ENCODE peak calls at places on chromosomes 5 and 9, in ten cellular contexts. G is BJ, H is transverse colon, O is omental fat pad, W is spleen, C is upper lobe of right lung, L is cardiac fibroblast, X is endothelial cell, U is GM12878, D is GM12865. Q is an unnamed sample.

GRCh38 chr9:126482361-126483044 is 131.2 kb upstream of the LMX1B start:
- DNase-seq in G (no peak), H (no peak), O (no peak), W (peak; percentile 74), C (no peak), L (peak; percentile 20), X (peak; percentile 61), U (no peak), D (no peak), Q (no peak)

GRCh38 chr9:124809211-124809610 is 32.3 kb downstream of the OLFML2A start:
- DNase-seq in G (no peak), H (no peak), O (no peak), W (no peak), C (no peak), L (no peak), X (no peak), U (no peak), D (no peak), Q (no peak)

GRCh38 chr5:78526049-78526525 is 122.5 kb downstream of the LHFPL2 start:
- DNase-seq in G (no peak), H (no peak), O (no peak), W (no peak), C (no peak), L (peak; percentile 95), X (no peak), U (peak; percentile 48), D (peak; percentile 62), Q (peak; percentile 91)

GRCh38 chr5:128857061-128857677 is 108.1 kb upstream of the SLC27A6 start:
- DNase-seq in G (no peak), H (no peak), O (no peak), W (no peak), C (no peak), L (no peak), X (no peak), U (no peak), D (no peak), Q (no peak)

GRCh38 chr9:136054146-136054545 is 40.9 kb downstream of the NACC2 start:
- DNase-seq in G (no peak), H (no peak), O (no peak), W (no peak), C (peak; percentile 53), L (no peak), X (no peak), U (no peak), D (no peak), Q (no peak)

GRCh38 chr5:138439537-138440225 is 824 bp downstream of the REEP2 start:
- DNase-seq in G (no peak), H (no peak), O (no peak), W (no peak), C (peak; percentile 61), L (no peak), X (no peak), U (no peak), D (no peak), Q (no peak)

GRCh38 chr9:127262621-127263020 is 2.0 kb upstream of the GARNL3 start:
- DNase-seq in G (no peak), H (no peak), O (no peak), W (no peak), C (no peak), L (no peak), X (no peak), U (no peak), D (no peak), Q (no peak)

GRCh38 chr9:136590788-136591187 is 44.9 kb upstream of the NOTCH1 start:
- DNase-seq in G (no peak), H (no peak), O (no peak), W (no peak), C (no peak), L (no peak), X (no peak), U (no peak), D (no peak), Q (no peak)

GRCh38 chr5:154178661-154179060 is 11.9 kb upstream of the GALNT10 start:
- DNase-seq in G (no peak), H (no peak), O (no peak), W (no peak), C (no peak), L (no peak), X (no peak), U (no peak), D (no peak), Q (no peak)

GRCh38 chr5:168908207-168908606 is 329.0 kb upstream of the PANK3 start:
- DNase-seq in G (no peak), H (no peak), O (no peak), W (no peak), C (no peak), L (peak; percentile 54), X (no peak), U (no peak), D (no peak), Q (peak; percentile 52)

GRCh38 chr5:61496406-61497307 is 164.6 kb downstream of the ZSWIM6 start:
- DNase-seq in G (no peak), H (no peak), O (no peak), W (no peak), C (no peak), L (no peak), X (no peak), U (no peak), D (no peak), Q (peak; percentile 8)

GRCh38 chr5:150217041-150217440 is 27.2 kb downstream of the SLC6A7 start:
- DNase-seq in G (no peak), H (peak; percentile 54), O (no peak), W (no peak), C (no peak), L (no peak), X (no peak), U (no peak), D (no peak), Q (no peak)

GRCh38 chr5:150215978-150216944 is 26.4 kb downstream of the SLC6A7 start:
- DNase-seq in G (no peak), H (peak; percentile 75), O (no peak), W (no peak), C (no peak), L (no peak), X (no peak), U (no peak), D (no peak), Q (peak; percentile 52)

GRCh38 chr5:150211156-150212030 is 21.5 kb downstream of the SLC6A7 start:
- DNase-seq in G (no peak), H (peak; percentile 73), O (no peak), W (no peak), C (no peak), L (no peak), X (no peak), U (no peak), D (no peak), Q (no peak)

GRCh38 chr5:150213530-150213929 is 23.7 kb downstream of the SLC6A7 start:
- DNase-seq in G (no peak), H (no peak), O (no peak), W (no peak), C (no peak), L (peak; percentile 33), X (no peak), U (no peak), D (no peak), Q (peak; percentile 96)

DNA sequence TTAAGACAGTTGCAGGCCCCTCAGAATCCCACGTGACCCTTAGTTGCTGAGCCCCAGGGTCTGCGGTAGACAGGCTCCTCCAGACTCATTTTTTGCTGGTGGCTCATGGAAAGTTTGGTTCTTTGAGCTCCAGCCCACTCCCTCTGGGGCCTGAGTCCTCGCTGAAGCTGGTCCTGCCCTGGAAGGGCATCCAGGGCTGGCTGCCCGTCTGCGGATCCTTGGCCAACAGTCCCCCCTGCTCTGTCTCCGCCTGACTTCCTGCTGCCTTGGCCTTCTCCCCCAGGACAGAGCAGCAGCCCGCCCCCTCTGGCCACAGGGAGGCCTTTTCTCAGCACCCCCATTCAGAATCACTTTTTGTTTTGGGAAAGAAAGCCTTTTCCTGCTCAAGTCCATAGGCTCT is 24.4 kb downstream of the SLC6A7 start:
- DNase-seq in G (no peak), H (no peak), O (no peak), W (no peak), C (no peak), L (peak; percentile 31), X (no peak), U (no peak), D (no peak), Q (peak; percentile 95)
- TF ChIP-seq CTCF in G (peak; percentile 46), H (no peak), O (no peak), W (no peak), C (no peak), L (peak; percentile 36), X (no peak), U (no peak), D (no peak), Q (peak; percentile 38)

GRCh38 chr5:29051509-29051908 is 2013.1 kb upstream of the CDH9 start:
- DNase-seq in G (no peak), H (no peak), O (no peak), W (no peak), C (no peak), L (no peak), X (no peak), U (no peak), D (no peak), Q (no peak)
- TF ChIP-seq CTCF in G (no peak), H (no peak), O (no peak), W (no peak), C (no peak), L (no peak), X (no peak), U (no peak), D (no peak), Q (no peak)

DNA sequence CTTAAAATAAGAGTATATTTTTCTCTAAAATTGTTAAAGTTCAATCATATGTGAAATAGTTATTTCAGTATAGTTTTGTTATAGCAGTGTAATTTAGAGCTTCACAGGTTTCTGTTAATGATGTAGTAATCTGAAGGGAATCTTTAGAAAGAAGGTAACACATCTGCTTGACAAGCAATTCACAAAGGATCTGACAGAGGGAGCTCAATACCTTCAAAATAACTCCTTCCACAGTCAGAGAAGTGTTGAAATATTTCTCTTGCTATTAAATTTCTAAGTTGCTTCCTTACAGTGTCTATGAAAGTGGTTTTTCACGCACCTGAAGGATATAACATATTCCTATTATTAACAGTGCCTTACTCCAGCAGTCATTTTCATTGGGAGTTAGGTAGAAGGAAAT is 44.9 kb downstream of the SLC25A51 start:
- DNase-seq in G (no peak), H (no peak), O (no peak), W (no peak), C (no peak), L (peak; percentile 39), X (no peak), U (no peak), D (no peak), Q (peak; percentile 12)
- TF ChIP-seq CTCF in G (peak; percentile 22), H (no peak), O (no peak), W (no peak), C (no peak), L (no peak), X (no peak), U (peak; percentile 11), D (no peak), Q (peak; percentile 15)

DNA sequence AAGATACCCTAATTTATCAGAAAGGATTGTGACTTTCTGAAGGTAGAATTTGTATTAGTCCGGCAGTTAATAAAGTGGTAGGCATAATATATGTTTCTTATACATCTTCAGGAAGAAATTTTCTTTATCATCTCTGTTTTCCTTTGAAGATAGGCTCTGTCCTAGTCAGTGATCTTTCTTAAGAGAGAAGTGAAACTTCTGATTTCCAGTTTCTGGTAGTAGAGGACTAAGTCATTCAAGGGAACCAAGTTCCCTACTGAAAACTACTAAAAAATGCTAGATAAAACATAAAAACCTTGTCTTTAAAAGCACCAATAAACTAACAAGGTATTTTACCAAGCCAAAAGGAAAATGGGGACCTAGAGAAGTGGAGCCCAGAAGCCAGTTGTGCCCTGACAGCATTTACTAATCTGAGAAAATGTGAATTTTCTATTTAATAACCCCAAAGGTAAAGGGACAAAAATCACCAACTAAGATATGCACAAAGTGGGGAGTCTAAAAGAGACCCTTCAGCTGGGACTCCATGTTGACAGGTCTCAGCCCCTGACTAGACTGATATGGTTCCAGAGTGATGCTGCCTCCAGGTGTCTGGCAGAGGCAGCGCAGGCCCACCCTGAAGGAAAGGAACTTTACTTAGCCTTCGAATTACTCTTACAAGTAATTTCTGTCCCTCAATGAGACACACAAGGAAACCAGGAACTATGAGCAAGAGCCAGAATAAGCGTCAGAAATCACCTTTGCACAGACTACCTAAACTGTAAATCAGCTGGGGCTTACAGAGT is 72.7 kb downstream of the FAM78A start:
- DNase-seq in G (no peak), H (no peak), O (no peak), W (no peak), C (no peak), L (no peak), X (no peak), U (no peak), D (peak; percentile 13), Q (no peak)
- TF ChIP-seq CTCF in G (no peak), H (no peak), O (no peak), W (no peak), C (no peak), L (peak; percentile 30), X (peak; percentile 23), U (peak; percentile 42), D (peak; percentile 31), Q (peak; percentile 33)

Q was measured in fibroblast of mammary gland.